ENCODE peak calls at places on chromosomes 16 and 17, in five cellular contexts. One of them, this sample, is unnamed. For H3K4me1, the result is how much of the 10 kb centered on the place peaks cover.

GRCh38 chr17:36992701-36993100 is 43.9 kb downstream of the AATF start:
- DNase-seq in adrenal gland: no peak
- DNase-seq in right lobe of liver: no peak
- DNase-seq in mesendoderm: no peak
- DNase-seq in A549: no peak
- DNase-seq in this sample: no peak

GRCh38 chr17:55758171-55758570 is 7.3 kb downstream of the PCTP start:
- DNase-seq in adrenal gland: no peak
- DNase-seq in right lobe of liver: no peak
- DNase-seq in mesendoderm: no peak
- DNase-seq in A549: no peak
- DNase-seq in this sample: no peak

GRCh38 chr16:76335187-76335974 is 58.2 kb downstream of the CNTNAP4 start:
- DNase-seq in adrenal gland: no peak
- DNase-seq in right lobe of liver: no peak
- DNase-seq in mesendoderm: peak
- DNase-seq in A549: no peak
- DNase-seq in this sample: no peak

GRCh38 chr17:4900231-4901107 is 1.1 kb downstream of the C17orf107 start:
- DNase-seq in adrenal gland: no peak
- DNase-seq in right lobe of liver: peak
- DNase-seq in mesendoderm: peak
- DNase-seq in A549: no peak
- DNase-seq in this sample: no peak

GRCh38 chr16:55468352-55468990 is 10.5 kb upstream of the MMP2 start:
- DNase-seq in adrenal gland: no peak
- DNase-seq in right lobe of liver: no peak
- DNase-seq in mesendoderm: no peak
- DNase-seq in A549: no peak
- DNase-seq in this sample: no peak

GRCh38 chr17:34099859-34100258 is 155.2 kb upstream of the CCL2 start:
- DNase-seq in adrenal gland: no peak
- DNase-seq in right lobe of liver: no peak
- DNase-seq in mesendoderm: peak
- DNase-seq in A549: no peak
- DNase-seq in this sample: no peak

GRCh38 chr17:40536731-40537171 is 28.5 kb downstream of the CCR7 start:
- DNase-seq in adrenal gland: peak
- DNase-seq in right lobe of liver: no peak
- DNase-seq in mesendoderm: no peak
- DNase-seq in A549: peak
- DNase-seq in this sample: no peak

GRCh38 chr16:1823821-1824220 is 2.8 kb downstream of the HAGH start:
- DNase-seq in adrenal gland: peak
- DNase-seq in right lobe of liver: peak
- DNase-seq in mesendoderm: peak
- DNase-seq in A549: peak
- DNase-seq in this sample: no peak

GRCh38 chr16:11698271-11698689 is 30.0 kb downstream of the SNN start:
- DNase-seq in adrenal gland: peak
- DNase-seq in right lobe of liver: no peak
- DNase-seq in mesendoderm: no peak
- DNase-seq in A549: no peak
- DNase-seq in this sample: no peak

GRCh38 chr17:49450735-49451134 is 36.1 kb upstream of the PHB1 start:
- DNase-seq in adrenal gland: no peak
- DNase-seq in right lobe of liver: no peak
- DNase-seq in mesendoderm: no peak
- DNase-seq in A549: no peak
- DNase-seq in this sample: no peak

GRCh38 chr16:78196527-78196926 is 97.1 kb downstream of the WWOX start:
- DNase-seq in adrenal gland: no peak
- DNase-seq in right lobe of liver: no peak
- DNase-seq in mesendoderm: no peak
- DNase-seq in A549: no peak
- DNase-seq in this sample: no peak

GRCh38 chr16:13426279-13426678 is 493.7 kb upstream of the ERCC4 start:
- DNase-seq in adrenal gland: no peak
- DNase-seq in right lobe of liver: no peak
- DNase-seq in mesendoderm: peak
- DNase-seq in A549: peak
- DNase-seq in this sample: no peak

GRCh38 chr16:51222016-51222415 is 70.9 kb upstream of the SALL1 start:
- DNase-seq in adrenal gland: no peak
- DNase-seq in right lobe of liver: no peak
- DNase-seq in mesendoderm: no peak
- DNase-seq in A549: no peak
- DNase-seq in this sample: no peak

GRCh38 chr16:31869511-31870201 is 4.0 kb upstream of the ZNF267 start:
- DNase-seq in adrenal gland: peak
- DNase-seq in right lobe of liver: no peak
- DNase-seq in mesendoderm: peak
- DNase-seq in A549: no peak
- DNase-seq in this sample: no peak

GRCh38 chr17:35359396-35359795 is 14.0 kb downstream of the SLFN11 start:
- DNase-seq in adrenal gland: no peak
- DNase-seq in right lobe of liver: no peak
- DNase-seq in mesendoderm: peak
- DNase-seq in A549: no peak
- DNase-seq in this sample: no peak

GRCh38 chr17:50474523-50474922 is 4.1 kb upstream of the RSAD1 start:
- DNase-seq in adrenal gland: no peak
- DNase-seq in right lobe of liver: no peak
- DNase-seq in mesendoderm: no peak
- DNase-seq in A549: no peak
- DNase-seq in this sample: no peak

GRCh38 chr17:32912218-32912897 is 15.6 kb upstream of the TMEM98 start:
- DNase-seq in adrenal gland: peak
- DNase-seq in right lobe of liver: peak
- DNase-seq in mesendoderm: peak
- DNase-seq in A549: peak
- DNase-seq in this sample: no peak

GRCh38 chr16:81842564-81843242 is 63.6 kb downstream of the PLCG2 start:
- DNase-seq in adrenal gland: no peak
- DNase-seq in right lobe of liver: no peak
- DNase-seq in mesendoderm: no peak
- DNase-seq in A549: no peak
- DNase-seq in this sample: no peak

GRCh38 chr16:53745753-53746258 is 41.9 kb downstream of the FTO start:
- DNase-seq in adrenal gland: no peak
- DNase-seq in right lobe of liver: no peak
- DNase-seq in mesendoderm: peak
- DNase-seq in A549: peak
- DNase-seq in this sample: no peak

GRCh38 chr16:3963203-3963602 is 82.7 kb upstream of the CREBBP start:
- DNase-seq in adrenal gland: no peak
- DNase-seq in right lobe of liver: no peak
- DNase-seq in mesendoderm: peak
- DNase-seq in A549: no peak
- DNase-seq in this sample: no peak

GRCh38 chr16:55508941-55509920 is at the start of gene LPCAT2:
- DNase-seq in adrenal gland: peak
- DNase-seq in right lobe of liver: peak
- DNase-seq in mesendoderm: peak
- DNase-seq in A549: peak
- DNase-seq in this sample: no peak

GRCh38 chr17:9021985-9022552 is 759 bp downstream of the NTN1 start:
- DNase-seq in adrenal gland: no peak
- DNase-seq in right lobe of liver: peak
- DNase-seq in mesendoderm: no peak
- DNase-seq in A549: no peak
- DNase-seq in this sample: no peak

GRCh38 chr17:37750768-37751466 is 6.1 kb upstream of the HNF1B start:
- DNase-seq in adrenal gland: no peak
- DNase-seq in right lobe of liver: no peak
- DNase-seq in mesendoderm: no peak
- DNase-seq in A549: no peak
- DNase-seq in this sample: no peak

GRCh38 chr17:50903604-50904521 is 37.7 kb upstream of the TOB1 start:
- DNase-seq in adrenal gland: no peak
- DNase-seq in right lobe of liver: no peak
- DNase-seq in mesendoderm: no peak
- DNase-seq in A549: no peak
- DNase-seq in this sample: no peak

GRCh38 chr17:29176500-29177351 is 3.5 kb downstream of the MYO18A start:
- DNase-seq in adrenal gland: peak
- DNase-seq in right lobe of liver: peak
- DNase-seq in mesendoderm: peak
- DNase-seq in A549: peak
- DNase-seq in this sample: no peak

GRCh38 chr17:81508639-81509047 is 4.0 kb downstream of the ACTG1 start:
- DNase-seq in adrenal gland: no peak
- DNase-seq in right lobe of liver: peak
- DNase-seq in mesendoderm: peak
- DNase-seq in A549: peak
- DNase-seq in this sample: no peak

DNA sequence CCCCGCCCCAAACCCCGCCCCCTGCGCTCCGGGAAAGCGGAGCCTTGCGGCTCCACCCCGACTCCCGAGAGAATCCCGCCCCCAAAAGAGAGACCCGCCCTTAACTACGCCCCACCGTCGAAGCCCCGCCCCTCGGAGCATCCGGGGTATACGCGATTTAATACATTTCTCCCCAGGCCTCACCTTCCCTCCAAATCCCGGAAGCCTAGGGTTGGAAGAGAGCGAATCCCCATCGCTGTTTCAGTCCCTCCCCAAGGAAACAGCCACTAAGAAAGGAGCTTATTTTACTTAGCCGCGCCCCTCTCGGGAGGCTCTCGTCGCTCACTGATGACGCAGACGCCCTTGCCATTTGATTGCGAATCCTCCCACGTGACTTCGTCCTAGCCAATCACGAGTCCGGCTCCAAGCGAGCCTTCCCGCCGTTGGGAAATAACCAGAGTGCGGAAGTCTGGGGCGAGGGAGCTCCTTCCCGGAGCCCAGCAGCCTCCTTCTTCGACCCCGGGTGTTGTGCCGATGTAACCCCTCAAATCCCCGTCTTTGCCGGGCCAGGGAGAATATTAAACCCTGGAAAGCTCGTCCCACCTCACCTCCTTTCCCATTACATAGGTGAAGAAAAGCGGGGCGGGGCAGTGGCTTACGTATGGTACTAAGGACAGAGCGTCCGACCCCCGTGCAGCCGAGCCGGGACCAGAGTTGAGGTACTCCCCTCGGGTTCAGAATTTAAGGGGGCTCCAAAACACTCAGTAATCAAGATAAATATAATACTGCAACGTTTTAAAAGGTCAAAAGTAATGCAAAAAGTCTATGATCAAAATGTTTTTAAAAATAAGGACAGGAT is 461 bp upstream of the FDXR start:
- DNase-seq in adrenal gland: peak
- DNase-seq in right lobe of liver: peak
- DNase-seq in mesendoderm: peak
- DNase-seq in A549: peak
- DNase-seq in this sample: peak
- H3K4me1 ChIP-seq in adrenal gland: under half
- H3K4me1 ChIP-seq in right lobe of liver: under half
- H3K4me1 ChIP-seq in mesendoderm: under half
- H3K4me1 ChIP-seq in A549: under half
- H3K4me1 ChIP-seq in this sample: under half

GRCh38 chr17:18195246-18195645 is 11.6 kb downstream of the ALKBH5 start:
- DNase-seq in adrenal gland: no peak
- DNase-seq in right lobe of liver: no peak
- DNase-seq in mesendoderm: no peak
- DNase-seq in A549: no peak
- DNase-seq in this sample: no peak
- H3K4me1 ChIP-seq in adrenal gland: half or more
- H3K4me1 ChIP-seq in right lobe of liver: under half
- H3K4me1 ChIP-seq in mesendoderm: under half
- H3K4me1 ChIP-seq in A549: under half
- H3K4me1 ChIP-seq in this sample: under half

DNA sequence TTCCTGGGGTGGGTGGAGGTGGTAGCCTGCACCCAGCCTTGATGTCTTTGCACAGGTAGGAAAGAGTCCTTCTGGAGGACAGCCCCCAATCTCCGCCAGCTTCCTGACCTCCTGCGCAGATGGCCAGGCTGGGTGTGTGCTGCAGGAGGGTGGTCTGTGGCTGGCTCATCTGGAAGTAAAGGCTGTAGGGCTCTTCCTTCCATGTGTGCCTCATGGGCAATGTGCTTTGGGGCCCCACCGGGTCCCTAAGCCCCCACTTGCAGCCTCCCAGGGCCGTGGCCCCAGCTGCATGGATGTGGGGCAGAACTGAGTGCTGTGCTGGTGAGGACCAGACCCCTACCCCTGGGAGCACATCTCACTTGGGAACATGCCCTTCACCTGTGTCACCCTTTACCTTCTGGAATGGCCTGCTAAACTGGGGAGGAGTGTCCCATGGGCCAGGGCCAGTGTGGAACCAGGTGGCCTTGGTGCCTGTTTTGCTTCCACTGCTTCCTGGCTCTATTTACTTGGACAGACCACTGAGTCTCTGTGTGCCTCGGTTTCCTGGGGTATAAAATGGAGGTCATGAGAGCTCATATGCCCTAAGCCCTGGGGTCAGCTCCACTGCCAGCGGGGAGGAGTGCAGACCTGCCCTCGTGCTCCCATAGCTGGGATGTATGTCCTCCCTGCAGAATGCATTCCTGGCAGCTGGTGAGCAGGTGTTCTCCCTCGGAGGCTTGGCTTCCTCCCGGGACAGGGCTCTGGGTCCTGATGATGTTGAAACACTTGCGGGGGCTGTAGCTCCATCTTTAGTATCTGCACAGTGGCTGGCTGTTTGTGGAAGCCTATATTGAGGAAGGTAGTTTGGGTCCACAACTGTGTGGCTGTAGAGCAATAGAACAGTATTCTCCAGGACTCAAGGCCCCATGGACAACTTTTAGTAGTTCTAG is 18.0 kb downstream of the MPRIP start:
- DNase-seq in adrenal gland: no peak
- DNase-seq in right lobe of liver: no peak
- DNase-seq in mesendoderm: no peak
- DNase-seq in A549: no peak
- DNase-seq in this sample: no peak
- H3K4me1 ChIP-seq in adrenal gland: half or more
- H3K4me1 ChIP-seq in right lobe of liver: under half
- H3K4me1 ChIP-seq in mesendoderm: under half
- H3K4me1 ChIP-seq in A549: half or more
- H3K4me1 ChIP-seq in this sample: half or more

GRCh38 chr17:59638553-59638952 is 18.9 kb downstream of the CLTC start:
- DNase-seq in adrenal gland: no peak
- DNase-seq in right lobe of liver: no peak
- DNase-seq in mesendoderm: no peak
- DNase-seq in A549: no peak
- DNase-seq in this sample: no peak
- H3K4me1 ChIP-seq in adrenal gland: half or more
- H3K4me1 ChIP-seq in right lobe of liver: under half
- H3K4me1 ChIP-seq in mesendoderm: under half
- H3K4me1 ChIP-seq in A549: half or more
- H3K4me1 ChIP-seq in this sample: under half

GRCh38 chr17:76727745-76728456 is 1.3 kb downstream of the METTL23 start:
- DNase-seq in adrenal gland: peak
- DNase-seq in right lobe of liver: no peak
- DNase-seq in mesendoderm: no peak
- DNase-seq in A549: no peak
- DNase-seq in this sample: no peak
- H3K4me1 ChIP-seq in adrenal gland: half or more
- H3K4me1 ChIP-seq in right lobe of liver: under half
- H3K4me1 ChIP-seq in mesendoderm: under half
- H3K4me1 ChIP-seq in A549: under half
- H3K4me1 ChIP-seq in this sample: under half

GRCh38 chr17:7484067-7484963 is at the start of gene POLR2A:
- DNase-seq in adrenal gland: peak
- DNase-seq in right lobe of liver: peak
- DNase-seq in mesendoderm: peak
- DNase-seq in A549: peak
- DNase-seq in this sample: peak
- H3K4me1 ChIP-seq in adrenal gland: under half
- H3K4me1 ChIP-seq in right lobe of liver: under half
- H3K4me1 ChIP-seq in mesendoderm: under half
- H3K4me1 ChIP-seq in A549: under half
- H3K4me1 ChIP-seq in this sample: under half